ENCODE peak calls at places on chromosomes 4 and X, in seven cellular contexts. C is sigmoid colon, T is suprapubic skin, E is upper lobe of left lung, A is A549, N is tibial nerve, U is stomach. D is an unnamed sample.

GRCh38 chr4:185142911-185143595 is at the start of gene SLC25A4:
- DNase-seq in A (peak), C (peak), U (peak), E (peak), N (peak), T (peak), D (no peak)

GRCh38 chr4:38976308-38976707 is 55.9 kb downstream of the TMEM156 start:
- DNase-seq in C (no peak), N (no peak), T (no peak), A (no peak), U (no peak), E (no peak), D (no peak)

GRCh38 chr4:105189855-105190650 is 43.4 kb downstream of the TET2 start:
- DNase-seq in A (no peak), C (no peak), N (no peak), E (peak), U (no peak), T (no peak), D (no peak)

GRCh38 chrX:108198420-108198819 is 106.8 kb downstream of the ATG4A start:
- DNase-seq in U (no peak), A (no peak), E (no peak), N (no peak), C (no peak), T (no peak), D (no peak)

GRCh38 chr4:146159384-146160058 is 16.0 kb upstream of the LSM6 start:
- DNase-seq in T (no peak), C (no peak), A (no peak), N (no peak), E (no peak), U (no peak), D (no peak)

GRCh38 chrX:111168314-111168713 is 72.3 kb downstream of the PAK3 start:
- DNase-seq in U (no peak), E (no peak), A (peak), T (no peak), N (no peak), C (no peak), D (no peak)

GRCh38 chr4:48400416-48400815 is 59.1 kb downstream of the SLAIN2 start:
- DNase-seq in C (no peak), E (no peak), U (no peak), A (no peak), N (no peak), T (no peak), D (no peak)

GRCh38 chrX:39262641-39263040 is 461.4 kb downstream of the MID1IP1 start:
- DNase-seq in C (no peak), E (no peak), T (no peak), U (no peak), N (no peak), A (no peak), D (no peak)

GRCh38 chr4:170198742-170199141 is 109.0 kb upstream of the AADAT start:
- DNase-seq in N (no peak), U (no peak), T (no peak), C (no peak), A (no peak), E (no peak), D (no peak)

GRCh38 chrX:47146121-47146935 is 1.3 kb downstream of the RBM10 start:
- DNase-seq in U (no peak), C (no peak), N (no peak), T (no peak), A (no peak), E (no peak), D (no peak)

GRCh38 chr4:2829933-2830451 is 13.7 kb upstream of the ADD1 start:
- DNase-seq in N (peak), T (peak), A (no peak), U (no peak), E (peak), C (peak), D (no peak)

GRCh38 chr4:181418491-181418890 is 824.7 kb upstream of the TENM3 start:
- DNase-seq in T (no peak), E (no peak), N (no peak), U (no peak), A (no peak), C (no peak), D (peak)

GRCh38 chrX:150870059-150870458 is 28.4 kb downstream of the CD99L2 start:
- DNase-seq in T (no peak), N (no peak), C (no peak), A (no peak), U (no peak), E (no peak), D (no peak)

GRCh38 chr4:119206178-119206577 is 6.3 kb upstream of the USP53 start:
- DNase-seq in C (no peak), U (no peak), E (no peak), A (no peak), N (no peak), T (no peak), D (no peak)

GRCh38 chr4:70925899-70926635 is 23.9 kb downstream of the MOB1B start:
- DNase-seq in U (no peak), C (no peak), A (no peak), E (no peak), N (no peak), T (no peak), D (no peak)

GRCh38 chr4:2685541-2685940 is 70.6 kb downstream of the TNIP2 start:
- DNase-seq in A (no peak), U (no peak), N (no peak), E (no peak), T (no peak), C (no peak), D (no peak)

GRCh38 chr4:122050836-122051235 is 99.0 kb upstream of the TRPC3 start:
- DNase-seq in T (no peak), A (no peak), U (no peak), N (no peak), E (no peak), C (no peak), D (no peak)

GRCh38 chr4:23881052-23881501 is 8.8 kb downstream of the PPARGC1A start:
- DNase-seq in U (no peak), A (no peak), N (no peak), C (no peak), T (no peak), E (no peak), D (no peak)

GRCh38 chrX:151985955-151986354 is 11.5 kb upstream of the GABRE start:
- DNase-seq in C (no peak), U (no peak), N (no peak), T (no peak), E (no peak), A (peak), D (no peak)

GRCh38 chrX:125757794-125758564 is 408.1 kb downstream of the DCAF12L2 start:
- DNase-seq in U (no peak), N (no peak), C (no peak), E (no peak), T (no peak), A (peak), D (no peak)

GRCh38 chrX:77922768-77923167 is 12.3 kb downstream of the ATP7A start:
- DNase-seq in E (no peak), T (no peak), C (no peak), U (no peak), N (no peak), A (no peak), D (no peak)

GRCh38 chr4:54077812-54078211 is 13.4 kb upstream of the CHIC2 start:
- DNase-seq in U (no peak), A (no peak), N (no peak), T (no peak), C (no peak), E (no peak), D (no peak)

GRCh38 chr4:113043591-113043990 is 5.9 kb upstream of the ANK2 start:
- DNase-seq in T (no peak), U (no peak), A (no peak), E (no peak), C (no peak), N (no peak), D (no peak)

GRCh38 chr4:54277691-54278090 is 48.6 kb downstream of the PDGFRA start:
- DNase-seq in C (no peak), E (no peak), T (no peak), A (no peak), N (no peak), U (no peak), D (no peak)

GRCh38 chrX:87663421-87663820 is 145.8 kb downstream of the KLHL4 start:
- DNase-seq in A (no peak), N (no peak), C (no peak), T (no peak), E (no peak), U (no peak), D (no peak)

GRCh38 chrX:135522132-135522530 is 1.7 kb downstream of the INTS6L start:
- DNase-seq in A (no peak), N (no peak), T (no peak), E (no peak), U (no peak), C (no peak), D (no peak)

GRCh38 chr4:20086768-20087167 is 164.9 kb upstream of the SLIT2 start:
- DNase-seq in E (no peak), T (no peak), C (no peak), N (no peak), U (no peak), A (no peak), D (no peak)

GRCh38 chr4:86831262-86832090 is 17.7 kb downstream of the SLC10A6 start:
- DNase-seq in U (no peak), E (peak), T (no peak), N (no peak), C (no peak), A (peak), D (no peak)

GRCh38 chrX:40127052-40127451 is 29.3 kb upstream of the BCOR start:
- DNase-seq in A (no peak), N (no peak), E (no peak), T (no peak), C (no peak), U (no peak), D (no peak)

GRCh38 chr4:61443813-61444510 is 243.8 kb downstream of the ADGRL3 start:
- DNase-seq in A (no peak), N (no peak), E (no peak), T (no peak), U (no peak), C (no peak), D (no peak)

GRCh38 chrX:39550795-39551361 is 546.9 kb downstream of the BCOR start:
- DNase-seq in E (no peak), T (no peak), A (no peak), C (no peak), N (no peak), U (no peak), D (no peak)

GRCh38 chrX:125826080-125826479 is 340.0 kb downstream of the DCAF12L2 start:
- DNase-seq in A (no peak), E (no peak), U (no peak), C (no peak), T (no peak), N (no peak), D (no peak)

DNA sequence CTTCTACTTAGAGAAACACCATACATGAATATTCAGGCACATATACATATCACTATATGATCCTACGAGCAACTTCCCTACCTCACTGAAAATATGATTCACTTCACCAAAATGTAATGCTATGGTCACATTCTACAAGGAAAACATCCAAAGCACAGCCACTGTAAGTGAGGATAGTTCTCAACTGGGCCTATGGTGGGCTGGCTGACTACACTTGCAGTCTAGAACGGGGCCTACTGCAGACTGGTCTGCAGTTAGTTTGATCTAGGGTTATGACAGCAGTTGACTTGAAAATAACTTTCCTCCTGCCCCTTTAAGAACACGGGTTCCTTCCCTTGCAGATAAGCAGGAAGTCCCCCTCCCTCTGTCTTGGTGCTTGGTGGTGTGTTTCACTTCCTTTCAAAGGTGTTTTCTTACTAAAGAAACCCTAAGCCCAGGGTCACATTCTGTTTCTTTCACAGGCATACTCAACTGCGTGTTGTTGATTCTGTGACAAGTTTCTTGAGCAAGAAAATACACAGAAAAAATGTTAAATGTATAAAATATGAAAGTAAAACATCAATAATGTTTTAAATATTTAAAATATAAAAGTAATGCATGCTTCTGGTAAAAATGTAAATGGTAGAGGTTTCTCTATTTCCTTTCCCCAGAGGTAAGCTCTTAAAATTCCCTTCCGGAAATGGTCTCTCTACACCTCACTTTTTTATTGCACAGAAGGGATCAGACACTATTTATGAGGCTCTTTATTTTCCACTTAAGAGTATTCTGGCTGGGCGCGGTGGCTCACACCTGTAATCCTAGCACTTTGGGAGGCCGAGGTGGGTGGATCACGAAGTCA is 18.0 kb upstream of the TMSB4X start:
- DNase-seq in C (no peak), T (no peak), N (no peak), A (peak), U (no peak), E (peak), D (no peak)
- TF ChIP-seq EP300 in C (no peak), T (no peak), N (no peak), A (no peak), U (no peak), E (no peak), D (no peak)

GRCh38 chr4:78562687-78563086 is 11.1 kb downstream of the ANXA3 start:
- DNase-seq in T (no peak), A (no peak), E (no peak), C (no peak), N (no peak), U (no peak), D (no peak)

GRCh38 chr4:78560296-78560963 is 8.9 kb downstream of the ANXA3 start:
- DNase-seq in T (no peak), N (no peak), A (peak), C (no peak), E (peak), U (no peak), D (no peak)

GRCh38 chr4:78557841-78558240 is 6.3 kb downstream of the ANXA3 start:
- DNase-seq in C (no peak), A (no peak), E (no peak), N (no peak), T (no peak), U (no peak), D (no peak)

GRCh38 chr4:78558421-78558820 is 6.9 kb downstream of the ANXA3 start:
- DNase-seq in A (no peak), C (no peak), E (no peak), N (no peak), U (no peak), T (no peak), D (no peak)

GRCh38 chr4:78561677-78562076 is 10.1 kb downstream of the ANXA3 start:
- DNase-seq in T (no peak), C (no peak), A (no peak), E (no peak), U (no peak), N (no peak), D (no peak)
- TF ChIP-seq EP300 in T (no peak), C (no peak), A (no peak), E (no peak), U (no peak), N (no peak), D (no peak)

DNA sequence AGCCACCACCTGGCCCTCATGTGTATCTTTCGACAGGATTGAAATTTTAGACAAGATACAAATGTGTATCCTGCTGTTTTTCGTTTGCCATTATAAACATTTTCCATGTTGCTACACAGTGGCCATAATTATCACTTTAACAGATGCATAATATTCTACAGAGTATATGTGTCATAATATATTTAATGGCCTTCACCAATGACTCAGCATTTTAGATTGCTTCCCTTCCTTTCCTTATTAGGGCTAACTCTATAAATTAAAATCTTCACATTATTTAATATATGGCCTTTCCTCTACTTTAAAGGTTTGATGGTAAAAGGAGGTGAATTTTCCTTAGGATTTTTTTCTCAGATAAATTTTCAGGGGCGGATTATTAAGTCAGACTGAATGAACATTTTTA is 97.4 kb downstream of the HS6ST2 start:
- DNase-seq in A (no peak), N (no peak), C (no peak), E (no peak), T (no peak), U (no peak), D (no peak)
- TF ChIP-seq EP300 in A (no peak), N (no peak), C (no peak), E (no peak), T (no peak), U (no peak), D (no peak)

GRCh38 chrX:9495496-9495895 is 30.6 kb downstream of the TBL1X start:
- DNase-seq in A (no peak), E (no peak), T (no peak), U (no peak), N (no peak), C (no peak), D (no peak)

GRCh38 chrX:9498236-9498635 is 33.4 kb downstream of the TBL1X start:
- DNase-seq in C (no peak), T (no peak), N (no peak), E (no peak), A (no peak), U (no peak), D (no peak)

GRCh38 chrX:9493936-9494335 is 29.1 kb downstream of the TBL1X start:
- DNase-seq in N (no peak), E (no peak), A (no peak), T (no peak), C (no peak), U (no peak), D (no peak)

GRCh38 chrX:9492901-9493300 is 28.0 kb downstream of the TBL1X start:
- DNase-seq in C (no peak), E (no peak), N (no peak), A (no peak), U (no peak), T (no peak), D (no peak)

DNA sequence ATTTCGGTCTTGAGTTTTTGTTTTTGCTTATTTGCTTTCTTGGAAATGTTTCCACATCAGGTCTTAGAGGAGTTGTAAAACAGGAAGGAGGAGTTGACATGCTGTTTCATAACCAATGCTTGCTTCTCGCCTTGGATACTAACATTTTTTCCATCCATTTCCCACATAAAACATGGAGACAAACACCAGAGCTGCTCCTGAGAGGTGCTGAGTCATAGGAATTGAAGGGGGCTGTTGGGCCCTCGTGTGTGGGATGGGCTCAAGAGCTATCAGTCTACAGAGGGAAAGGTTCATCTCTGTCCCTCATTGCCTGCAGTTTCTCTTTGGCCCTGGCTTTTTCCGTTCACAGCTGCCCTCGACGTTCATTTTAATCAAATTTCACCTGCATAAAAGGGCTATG is 29.9 kb downstream of the TBL1X start:
- DNase-seq in T (no peak), N (no peak), E (no peak), U (no peak), C (peak), A (peak), D (no peak)
- TF ChIP-seq EP300 in T (no peak), N (no peak), E (no peak), U (no peak), C (peak), A (no peak), D (no peak)

GRCh38 chr4:99754756-99755155 is 61.9 kb upstream of the DAPP1 start:
- DNase-seq in C (no peak), E (no peak), U (no peak), T (no peak), A (no peak), N (no peak), D (no peak)

GRCh38 chr4:99746443-99746842 is 70.2 kb upstream of the DAPP1 start:
- DNase-seq in U (no peak), N (no peak), T (no peak), C (no peak), E (no peak), A (no peak), D (no peak)

GRCh38 chr4:99755223-99755944 is 61.2 kb upstream of the DAPP1 start:
- DNase-seq in E (no peak), C (no peak), N (no peak), A (no peak), T (no peak), U (no peak), D (no peak)

DNA sequence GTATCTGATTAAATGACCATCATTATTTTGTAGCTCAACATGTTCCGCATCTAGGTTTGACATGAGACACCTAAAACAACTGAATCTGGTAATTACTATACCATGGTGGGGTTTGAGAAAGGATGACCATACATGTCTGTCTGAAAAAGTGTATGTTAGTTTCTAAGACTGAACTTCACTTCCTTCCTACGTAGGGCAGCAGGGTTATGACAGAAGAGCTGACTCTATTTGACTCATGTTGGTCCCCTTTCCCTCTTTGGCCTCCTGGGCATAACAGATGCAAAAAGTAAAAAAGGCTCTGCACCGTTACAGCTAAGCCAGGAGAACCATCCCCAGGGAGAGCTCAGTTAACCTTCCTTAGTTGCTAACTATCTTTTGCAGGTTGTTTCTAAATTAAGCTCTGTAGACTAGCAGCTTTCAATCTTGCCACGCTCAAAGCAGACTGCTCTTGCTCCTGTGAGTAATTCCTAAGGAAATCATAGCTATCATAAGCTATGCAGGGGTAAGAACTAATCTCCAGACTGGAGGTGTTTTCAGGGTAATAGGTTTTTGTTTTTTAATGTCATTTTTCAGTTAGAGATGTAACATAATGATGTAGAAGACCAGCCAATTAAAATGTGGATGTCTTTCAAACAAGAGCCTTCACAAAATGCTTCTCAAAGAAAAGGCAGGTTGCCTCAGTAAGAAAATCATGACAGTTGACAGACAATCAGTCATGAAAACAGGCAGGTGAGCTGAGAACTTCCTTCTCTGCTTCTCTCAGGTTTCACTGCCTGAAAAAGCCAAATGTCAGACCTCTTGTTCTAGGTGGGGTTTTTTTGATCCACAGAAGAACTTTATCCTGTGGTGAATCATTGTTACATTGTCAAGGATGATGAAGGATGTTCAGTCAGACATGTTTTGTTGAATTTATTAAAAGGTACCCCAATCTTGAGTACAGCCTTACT is 66.9 kb upstream of the DAPP1 start:
- DNase-seq in U (no peak), A (no peak), N (no peak), E (no peak), C (no peak), T (no peak), D (no peak)
- TF ChIP-seq EP300 in U (no peak), A (no peak), N (no peak), E (no peak), C (no peak), T (no peak), D (no peak)

D was measured in esophagus muscularis mucosa.